ENCODE peak calls at places on chromosomes 5 and 9, in six cellular contexts. E is dorsolateral prefrontal cortex, R is HL-60, K is GM12865, D is upper lobe of right lung, U is HFF-Myc. M is an unnamed sample.

GRCh38 chr5:159838551-159839222 is 77.6 kb upstream of the ADRA1B start:
- DNase-seq in E (no peak), D (no peak), R (no peak), U (no peak), K (no peak), M (no peak)

GRCh38 chr9:122931851-122932199 is 513 bp upstream of the ZBTB26 start:
- DNase-seq in E (no peak), R (no peak), D (no peak), U (no peak), K (no peak), M (no peak)

GRCh38 chr9:15837079-15837679 is 284.3 kb downstream of the CCDC171 start:
- DNase-seq in U (peak), K (peak), E (no peak), D (no peak), R (peak), M (peak)

GRCh38 chr5:1805326-1805725 is 4.1 kb downstream of the NDUFS6 start:
- DNase-seq in E (no peak), D (peak), U (no peak), K (no peak), R (no peak), M (no peak)

GRCh38 chr5:143041972-143042770 is 272.0 kb downstream of the ARHGAP26 start:
- DNase-seq in U (no peak), K (no peak), D (no peak), R (no peak), E (no peak), M (no peak)

GRCh38 chr5:125199968-125200841 is 453.8 kb upstream of the ZNF608 start:
- DNase-seq in R (no peak), U (no peak), D (no peak), E (peak), K (no peak), M (no peak)

GRCh38 chr5:14353661-14354474 is 210.7 kb downstream of the TRIO start:
- DNase-seq in D (no peak), U (no peak), R (no peak), K (no peak), E (no peak), M (no peak)

GRCh38 chr5:180154821-180155220 is 54.2 kb downstream of the RASGEF1C start:
- DNase-seq in E (no peak), U (no peak), K (no peak), R (no peak), D (no peak), M (no peak)

GRCh38 chr5:150166193-150167162 is at the start of gene CDX1:
- DNase-seq in R (no peak), D (no peak), U (no peak), K (no peak), E (no peak), M (no peak)

GRCh38 chr5:175079707-175080106 is 355.3 kb downstream of the MSX2 start:
- DNase-seq in E (no peak), R (no peak), D (no peak), U (no peak), K (no peak), M (no peak)

GRCh38 chr5:78362220-78362619 is 1.8 kb downstream of the SCAMP1 start:
- DNase-seq in R (no peak), D (no peak), K (no peak), E (no peak), U (no peak), M (no peak)

GRCh38 chr5:150058480-150059126 is 27.8 kb downstream of the CSF1R start:
- DNase-seq in R (peak), K (no peak), U (peak), E (no peak), D (no peak), M (no peak)

GRCh38 chr5:157289164-157289819 is 23.4 kb downstream of the CYFIP2 start:
- DNase-seq in K (no peak), R (no peak), E (no peak), D (no peak), U (no peak), M (no peak)

GRCh38 chr5:14011089-14012004 is 66.9 kb upstream of the DNAH5 start:
- DNase-seq in R (peak), K (peak), D (peak), E (peak), U (peak), M (peak)

GRCh38 chr9:684055-684949 is 157.2 kb upstream of the DMRT1 start:
- DNase-seq in E (no peak), R (no peak), U (no peak), D (no peak), K (no peak), M (no peak)

GRCh38 chr9:18490591-18491370 is 16.8 kb downstream of the ADAMTSL1 start:
- DNase-seq in D (no peak), U (peak), E (no peak), R (no peak), K (no peak), M (peak)

GRCh38 chr5:76813982-76814562 is 4.8 kb upstream of the F2RL1 start:
- DNase-seq in E (no peak), R (no peak), D (no peak), K (no peak), U (peak), M (no peak)

GRCh38 chr5:96079075-96079474 is 117.4 kb upstream of the ELL2 start:
- DNase-seq in E (no peak), U (peak), D (no peak), K (no peak), R (no peak), M (peak)

GRCh38 chr5:179796877-179797608 is 3.3 kb downstream of the LTC4S start:
- DNase-seq in U (no peak), D (no peak), E (no peak), K (no peak), R (no peak), M (no peak)

GRCh38 chr9:92228628-92229027 is 64.9 kb downstream of the IARS1 start:
- DNase-seq in R (no peak), E (no peak), U (no peak), K (no peak), D (no peak), M (no peak)

GRCh38 chr5:169649486-169649885 is 12.4 kb downstream of the DOCK2 start:
- DNase-seq in K (peak), R (no peak), D (no peak), U (no peak), E (no peak), M (no peak)

GRCh38 chr9:137192448-137192780 is 3.9 kb downstream of the SSNA1 start:
- DNase-seq in E (no peak), D (no peak), R (no peak), U (no peak), K (no peak), M (no peak)

GRCh38 chr5:134540747-134541733 is 15.6 kb downstream of the JADE2 start:
- DNase-seq in K (peak), D (no peak), U (no peak), R (no peak), E (no peak), M (no peak)

GRCh38 chr5:18216016-18216415 is 581.8 kb downstream of the TAF11L14 start:
- DNase-seq in E (no peak), D (no peak), R (no peak), K (no peak), U (no peak), M (no peak)

GRCh38 chr9:132288371-132288770 is 66.4 kb downstream of the SETX start:
- DNase-seq in R (no peak), K (no peak), U (no peak), D (no peak), E (no peak), M (no peak)

GRCh38 chr5:172886974-172887491 is 53.0 kb downstream of the ERGIC1 start:
- DNase-seq in U (no peak), R (peak), E (peak), D (peak), K (no peak), M (peak)

GRCh38 chr5:181052928-181053759 is 13.1 kb downstream of the BTNL9 start:
- DNase-seq in R (no peak), E (no peak), D (peak), K (peak), U (no peak), M (no peak)

GRCh38 chr5:38715671-38716070 is 130.1 kb upstream of the OSMR start:
- DNase-seq in E (peak), U (no peak), R (no peak), K (no peak), D (no peak), M (no peak)

GRCh38 chr5:998276-998974 is 10.2 kb upstream of the NKD2 start:
- DNase-seq in K (no peak), D (peak), U (no peak), E (no peak), R (no peak), M (no peak)

GRCh38 chr9:98712987-98713386 is 4.3 kb upstream of the GABBR2 start:
- DNase-seq in D (no peak), U (no peak), K (no peak), E (no peak), R (no peak), M (no peak)

GRCh38 chr9:86983260-86984255 is 36.3 kb upstream of the GAS1 start:
- DNase-seq in U (peak), R (no peak), E (no peak), K (no peak), D (no peak), M (peak)

GRCh38 chr9:92059669-92060068 is 55.5 kb downstream of the SPTLC1 start:
- DNase-seq in D (no peak), R (no peak), U (no peak), K (no peak), E (no peak), M (no peak)

DNA sequence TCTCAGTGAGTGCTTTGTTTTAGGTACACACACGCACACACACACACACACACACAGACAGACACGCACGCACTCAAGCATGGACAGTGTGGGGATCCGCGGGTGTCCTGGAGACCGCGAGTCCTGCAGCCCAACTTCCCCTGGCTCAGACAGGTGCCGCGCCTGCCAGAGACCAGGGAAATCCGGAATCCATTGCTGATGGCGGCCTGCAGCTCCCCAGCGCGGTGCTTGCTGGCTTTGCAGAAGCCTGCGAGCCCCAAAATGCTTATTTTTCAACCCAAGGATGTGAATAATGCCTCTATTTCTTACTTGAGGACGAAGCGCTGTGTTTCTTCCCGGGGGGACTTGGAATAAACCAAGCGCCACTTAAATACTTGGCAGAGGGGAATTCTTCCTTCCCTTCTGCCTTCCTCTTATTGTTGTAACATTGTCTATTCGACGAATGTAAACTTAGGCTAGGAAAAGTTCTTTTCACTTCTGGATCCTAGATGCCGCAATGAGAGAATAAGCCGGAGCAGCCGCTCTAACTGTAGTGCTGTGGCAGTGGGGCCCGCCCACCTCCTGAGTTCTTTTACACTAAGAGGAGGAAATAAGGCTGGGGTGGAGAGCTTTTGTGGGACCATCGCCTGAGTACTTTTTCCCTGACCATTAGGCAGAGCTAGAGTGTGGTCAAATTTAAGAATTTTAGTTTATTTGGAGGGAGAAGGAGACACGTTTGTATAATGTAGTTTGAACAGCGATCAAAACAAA is 804 bp downstream of the ITGA2 start:
- DNase-seq in D (peak), K (peak), E (peak), R (no peak), U (no peak), M (no peak)
- TF ChIP-seq CTCF in D (peak), K (peak), E (no peak), R (peak), U (peak), M (peak)

GRCh38 chr9:117704024-117704575 is at the start of gene TLR4:
- DNase-seq in R (peak), K (peak), U (peak), E (peak), D (peak), M (peak)

GRCh38 chr9:117703538-117703937 is 665 bp upstream of the TLR4 start:
- DNase-seq in D (no peak), R (no peak), U (no peak), K (no peak), E (no peak), M (no peak)

GRCh38 chr9:117706421-117707150 is 2.4 kb downstream of the TLR4 start:
- DNase-seq in U (no peak), K (no peak), E (no peak), R (no peak), D (no peak), M (no peak)

GRCh38 chr9:117704597-117704996 is 394 bp downstream of the TLR4 start:
- DNase-seq in U (no peak), K (no peak), R (no peak), E (no peak), D (no peak), M (no peak)

DNA sequence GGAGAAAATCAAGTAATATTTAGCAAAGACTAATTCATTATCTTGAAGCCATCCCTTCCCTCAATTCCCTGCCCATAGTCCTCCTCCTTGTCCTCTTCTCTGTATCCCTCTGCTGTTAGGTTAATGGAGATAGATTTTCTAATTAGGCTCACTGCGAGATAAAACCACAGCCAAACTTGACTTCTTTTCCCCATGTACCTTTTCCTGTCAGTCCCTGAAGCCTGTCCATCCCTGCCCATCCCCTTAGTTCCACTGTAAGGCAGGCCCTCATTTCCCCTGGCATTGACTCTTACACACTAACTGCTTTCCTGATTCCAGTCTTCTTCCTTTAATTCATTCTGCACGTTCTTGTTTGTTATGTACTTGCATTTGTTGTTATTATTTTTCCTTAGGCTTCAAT is 1.2 kb downstream of the TLR4 start:
- DNase-seq in U (no peak), E (no peak), R (no peak), D (no peak), K (no peak), M (no peak)
- H3K4me3 ChIP-seq in U (peak), E (peak), R (peak), D (peak), K (no peak), M (peak)

GRCh38 chr5:98772415-98773213 is 849 bp upstream of the RGMB start:
- DNase-seq in D (peak), E (peak), K (peak), U (no peak), R (no peak), M (no peak)

GRCh38 chr5:98775246-98775961 is 1.9 kb downstream of the RGMB start:
- DNase-seq in U (no peak), R (no peak), K (no peak), D (no peak), E (no peak), M (no peak)

GRCh38 chr5:98774192-98775046 is 956 bp downstream of the RGMB start:
- DNase-seq in R (no peak), U (no peak), K (peak), D (peak), E (peak), M (no peak)

GRCh38 chr5:98773214-98773463 is 324 bp upstream of the RGMB start:
- DNase-seq in D (no peak), K (no peak), E (no peak), U (no peak), R (no peak), M (no peak)

DNA sequence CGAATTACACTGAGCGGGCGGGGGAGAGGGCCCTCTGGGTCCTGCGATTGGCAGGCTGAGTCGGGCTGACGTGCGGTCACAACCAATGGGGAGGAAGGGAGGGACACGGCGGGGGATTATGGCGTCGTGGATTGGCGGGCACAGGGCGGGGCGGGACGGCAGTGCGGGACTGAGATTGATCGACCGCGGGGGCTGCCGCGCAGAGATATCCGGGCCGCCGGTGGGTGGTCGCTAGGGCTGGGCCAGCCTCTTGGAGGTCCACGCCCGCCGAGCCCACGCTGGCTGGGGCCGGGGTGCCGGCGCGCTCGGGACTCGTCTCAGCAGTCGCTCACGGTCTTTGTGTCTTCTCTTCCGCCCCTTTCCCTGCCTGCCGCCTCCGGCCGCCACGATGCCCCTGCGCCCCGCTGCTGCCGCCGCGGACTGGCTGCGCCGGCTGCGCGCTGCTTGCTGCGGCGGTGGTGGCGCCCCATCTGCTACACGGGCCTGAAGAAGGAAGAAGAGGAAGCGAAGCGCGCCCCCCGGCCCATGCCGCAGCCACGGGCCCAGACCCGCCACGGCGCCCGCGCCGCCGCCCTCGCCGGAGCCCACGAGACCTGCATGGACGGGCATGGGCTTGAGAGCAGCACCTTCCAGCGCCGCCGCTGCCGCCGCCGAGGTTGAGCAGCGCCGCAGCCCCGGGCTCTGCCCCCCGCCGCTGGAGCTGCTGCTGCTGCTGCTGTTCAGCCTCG is at the start of gene RGMB:
- DNase-seq in E (peak), R (peak), D (peak), K (peak), U (peak), M (peak)
- TF ChIP-seq CTCF in E (peak), R (no peak), D (no peak), K (peak), U (no peak), M (no peak)

DNA sequence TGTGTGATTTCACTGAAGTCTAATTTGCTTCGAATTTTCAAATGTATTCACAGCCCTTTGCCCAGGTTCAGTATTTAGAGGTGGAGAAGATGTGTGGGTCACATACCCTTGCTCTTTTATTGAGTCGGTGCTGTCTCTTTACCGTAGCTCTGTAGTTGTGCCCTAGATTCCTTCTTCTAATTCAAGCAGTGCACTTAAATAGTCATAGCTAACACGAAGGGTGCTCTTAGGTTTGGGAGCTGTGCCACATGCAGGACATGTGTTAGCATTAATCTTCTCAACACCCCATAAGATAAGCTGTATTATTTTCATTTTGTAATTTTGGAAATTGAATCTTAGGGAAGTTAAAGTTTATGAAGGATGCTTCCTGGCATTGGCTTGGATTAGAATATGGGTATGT is 293.3 kb downstream of the MAST4 start:
- DNase-seq in D (no peak), R (no peak), E (no peak), U (no peak), K (no peak), M (no peak)
- H3K4me3 ChIP-seq in D (no peak), R (no peak), E (no peak), U (no peak), K (no peak), M (no peak)

GRCh38 chr5:32794086-32794485 is 83.0 kb downstream of the NPR3 start:
- DNase-seq in R (no peak), U (no peak), E (no peak), K (no peak), D (no peak), M (no peak)
- TF ChIP-seq CTCF in R (no peak), U (peak), E (no peak), K (no peak), D (no peak), M (peak)

M was measured in retinal pigment epithelial cell.